ENCODE peak calls at places on chromosomes 4 and X, in nine cellular contexts. I is left ventricle myocardium inferior, K is progenitor cell of endocrine pancreas, S is colonic mucosa, C is ascending aorta, V is choroid plexus epithelial cell, B is fibroblast of mammary gland, F is Calu3, U is stomach. Q is an unnamed sample.

GRCh38 chr4:146132445-146132844 is 43.1 kb upstream of the LSM6 start:
- DNase-seq in I (no peak), K (no peak), S (no peak), C (no peak), V (no peak), B (peak), F (no peak), U (no peak), Q (no peak)

GRCh38 chrX:24767557-24767956 is 73.8 kb downstream of the POLA1 start:
- DNase-seq in I (no peak), K (no peak), S (no peak), C (no peak), V (no peak), B (peak), F (no peak), U (no peak), Q (no peak)

GRCh38 chrX:71616672-71617529 is 1.4 kb downstream of the CXCR3 start:
- DNase-seq in I (no peak), K (no peak), S (peak), C (no peak), V (no peak), B (no peak), F (no peak), U (no peak), Q (no peak)

GRCh38 chrX:109826954-109827708 is 94.1 kb upstream of the ACSL4 start:
- DNase-seq in I (no peak), K (no peak), S (no peak), C (no peak), V (peak), B (peak), F (no peak), U (no peak), Q (no peak)

GRCh38 chrX:119004920-119005524 is 30.6 kb downstream of the LONRF3 start:
- DNase-seq in I (peak), K (peak), S (peak), C (no peak), V (peak), B (peak), F (peak), U (peak), Q (peak)

GRCh38 chrX:69988955-69989394 is 60.8 kb downstream of the AWAT2 start:
- DNase-seq in I (peak), K (no peak), S (no peak), C (no peak), V (peak), B (peak), F (peak), U (peak), Q (no peak)

GRCh38 chr4:20464381-20464780 is 212.7 kb downstream of the SLIT2 start:
- DNase-seq in I (no peak), K (no peak), S (no peak), C (no peak), V (peak), B (peak), F (peak), U (no peak), Q (no peak)

GRCh38 chr4:39609454-39609911 is 29.2 kb downstream of the SMIM14 start:
- DNase-seq in I (no peak), K (no peak), S (no peak), C (no peak), V (no peak), B (no peak), F (no peak), U (no peak), Q (no peak)

GRCh38 chr4:73901031-73901430 is 31.8 kb downstream of the CXCL1 start:
- DNase-seq in I (no peak), K (no peak), S (no peak), C (no peak), V (no peak), B (peak), F (no peak), U (no peak), Q (no peak)

GRCh38 chrX:11789809-11790208 is 31.8 kb downstream of the MSL3 start:
- DNase-seq in I (no peak), K (no peak), S (no peak), C (no peak), V (no peak), B (no peak), F (no peak), U (no peak), Q (no peak)

GRCh38 chr4:106986486-106986885 is 49.6 kb downstream of the DKK2 start:
- DNase-seq in I (no peak), K (no peak), S (no peak), C (no peak), V (peak), B (peak), F (no peak), U (no peak), Q (no peak)

GRCh38 chr4:180669637-180670036 is 1573.6 kb upstream of the TENM3 start:
- DNase-seq in I (no peak), K (no peak), S (no peak), C (no peak), V (peak), B (no peak), F (no peak), U (no peak), Q (no peak)

GRCh38 chr4:2243682-2244380 is 1.9 kb upstream of the HAUS3 start:
- DNase-seq in I (peak), K (peak), S (peak), C (no peak), V (peak), B (peak), F (no peak), U (peak), Q (peak)

GRCh38 chr4:69089388-69089787 is 6.9 kb upstream of the UGT2B7 start:
- DNase-seq in I (no peak), K (no peak), S (no peak), C (no peak), V (no peak), B (no peak), F (no peak), U (no peak), Q (no peak)

GRCh38 chr4:110904435-110905050 is 281.7 kb upstream of the PITX2 start:
- DNase-seq in I (no peak), K (no peak), S (no peak), C (no peak), V (no peak), B (peak), F (no peak), U (no peak), Q (no peak)

GRCh38 chr4:150176559-150176958 is 98.3 kb downstream of the DCLK2 start:
- DNase-seq in I (peak), K (no peak), S (no peak), C (no peak), V (no peak), B (peak), F (no peak), U (no peak), Q (no peak)

GRCh38 chrX:37785569-37785968 is 5.7 kb downstream of the CYBB start:
- DNase-seq in I (no peak), K (no peak), S (no peak), C (no peak), V (no peak), B (peak), F (peak), U (no peak), Q (no peak)

GRCh38 chrX:56130013-56130412 is 102.1 kb upstream of the KLF8 start:
- DNase-seq in I (no peak), K (no peak), S (no peak), C (no peak), V (no peak), B (no peak), F (peak), U (no peak), Q (no peak)

GRCh38 chr4:183200453-183200852 is 101.4 kb downstream of the WWC2 start:
- DNase-seq in I (peak), K (no peak), S (peak), C (no peak), V (peak), B (peak), F (peak), U (peak), Q (no peak)

GRCh38 chr4:6208416-6208815 is 8.1 kb upstream of the JAKMIP1 start:
- DNase-seq in I (no peak), K (no peak), S (no peak), C (no peak), V (no peak), B (no peak), F (no peak), U (peak), Q (no peak)

GRCh38 chr4:1753692-1754311 is 32.5 kb downstream of the TACC3 start:
- DNase-seq in I (no peak), K (no peak), S (no peak), C (no peak), V (no peak), B (no peak), F (peak), U (peak), Q (no peak)

GRCh38 chr4:102625232-102625930 is 124.2 kb downstream of the NFKB1 start:
- DNase-seq in I (peak), K (no peak), S (no peak), C (no peak), V (peak), B (peak), F (peak), U (peak), Q (no peak)

GRCh38 chrX:39854772-39855747 is 242.7 kb downstream of the BCOR start:
- DNase-seq in I (no peak), K (no peak), S (no peak), C (no peak), V (no peak), B (no peak), F (no peak), U (no peak), Q (no peak)

GRCh38 chr4:161936625-161937133 is 227.1 kb downstream of the FSTL5 start:
- DNase-seq in I (no peak), K (no peak), S (no peak), C (no peak), V (peak), B (peak), F (no peak), U (no peak), Q (no peak)

GRCh38 chr4:52052475-52052780 is 1.3 kb downstream of the SPATA18 start:
- DNase-seq in I (no peak), K (no peak), S (no peak), C (no peak), V (peak), B (no peak), F (no peak), U (no peak), Q (no peak)

GRCh38 chrX:57933321-57933720 is 23.1 kb upstream of the ZXDA start:
- DNase-seq in I (no peak), K (no peak), S (no peak), C (no peak), V (no peak), B (no peak), F (no peak), U (no peak), Q (no peak)

GRCh38 chrX:57930051-57930450 is 19.8 kb upstream of the ZXDA start:
- DNase-seq in I (no peak), K (no peak), S (no peak), C (no peak), V (no peak), B (peak), F (no peak), U (no peak), Q (no peak)

GRCh38 chrX:57932266-57932665 is 22.0 kb upstream of the ZXDA start:
- DNase-seq in I (no peak), K (no peak), S (no peak), C (no peak), V (no peak), B (no peak), F (no peak), U (no peak), Q (no peak)

GRCh38 chrX:57925806-57926205 is 15.5 kb upstream of the ZXDA start:
- DNase-seq in I (no peak), K (no peak), S (no peak), C (no peak), V (no peak), B (no peak), F (no peak), U (no peak), Q (no peak)

DNA sequence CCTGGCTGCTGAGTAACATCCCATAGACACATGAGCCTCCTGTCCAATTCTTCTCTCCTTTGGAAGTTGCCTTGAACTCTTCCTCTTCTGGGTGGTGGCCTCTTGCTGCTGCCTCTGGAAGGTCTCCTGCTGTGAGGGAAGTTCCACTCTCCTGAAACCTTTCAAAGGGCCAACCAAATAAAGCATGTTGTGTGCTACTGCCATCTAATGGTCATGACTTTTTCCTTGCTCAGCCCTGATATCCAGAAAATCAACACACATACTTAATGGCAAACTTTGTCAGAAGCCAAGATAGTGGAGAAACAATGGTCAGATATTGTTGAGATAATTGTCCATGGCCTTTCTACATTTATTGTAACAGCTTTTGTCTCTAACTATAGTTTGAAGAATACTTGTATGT is 19.1 kb upstream of the ZXDA start:
- DNase-seq in I (no peak), K (no peak), S (no peak), C (no peak), V (peak), B (peak), F (no peak), U (no peak), Q (no peak)
- TF ChIP-seq CTCF in I (peak), K (peak), S (peak), C (peak), V (peak), B (peak), F (no peak), U (peak), Q (peak)

DNA sequence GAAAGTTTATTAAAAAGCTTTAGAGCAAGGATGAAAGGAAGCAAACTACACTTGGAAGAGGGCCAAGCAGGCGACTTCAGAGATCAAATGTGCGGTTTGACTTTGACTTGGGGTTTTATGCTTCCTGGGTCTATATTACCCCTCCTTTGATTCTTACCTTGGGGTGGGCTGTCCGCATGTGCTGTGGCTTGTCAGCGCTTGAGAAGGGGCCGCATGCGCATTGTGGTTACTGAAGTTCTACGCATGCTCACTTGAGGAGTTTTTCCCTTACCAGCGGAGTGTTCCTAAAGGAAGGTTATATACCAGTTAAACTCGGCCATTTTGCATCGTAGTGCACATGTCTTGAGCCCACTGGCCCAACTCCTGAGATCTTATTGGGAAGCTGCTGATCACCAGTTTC is 9.9 kb downstream of the ZNF157 start:
- DNase-seq in I (peak), K (no peak), S (peak), C (no peak), V (no peak), B (peak), F (no peak), U (peak), Q (no peak)
- TF ChIP-seq CTCF in I (no peak), K (no peak), S (no peak), C (no peak), V (no peak), B (no peak), F (no peak), U (no peak), Q (no peak)

GRCh38 chrX:152072236-152072635 is 66.1 kb downstream of the MAGEA10 start:
- DNase-seq in I (no peak), K (no peak), S (no peak), C (no peak), V (peak), B (peak), F (peak), U (no peak), Q (no peak)
- TF ChIP-seq CTCF in I (no peak), K (no peak), S (no peak), C (no peak), V (peak), B (no peak), F (no peak), U (no peak), Q (no peak)

DNA sequence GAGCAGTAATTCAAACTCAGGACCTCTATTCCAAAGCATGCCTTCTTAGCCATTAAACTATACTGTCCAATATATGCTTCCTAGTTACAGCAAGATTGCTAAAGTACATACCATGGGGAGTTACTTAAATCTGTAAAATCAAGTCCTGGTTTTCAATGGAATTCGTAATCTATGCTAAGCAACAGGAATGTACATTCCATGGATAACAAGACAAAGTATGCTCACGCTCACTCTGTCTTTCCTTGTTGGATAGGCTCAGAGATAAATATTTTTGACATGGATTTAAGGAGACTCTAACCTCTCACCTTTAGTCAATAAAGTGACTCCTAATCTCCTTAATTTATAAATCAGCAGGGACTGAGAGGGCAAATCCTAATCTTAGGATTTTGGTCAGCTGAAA is 47.3 kb upstream of the STK26 start:
- DNase-seq in I (no peak), K (no peak), S (no peak), C (no peak), V (peak), B (no peak), F (no peak), U (no peak), Q (no peak)
- TF ChIP-seq CTCF in I (no peak), K (no peak), S (no peak), C (no peak), V (no peak), B (no peak), F (no peak), U (no peak), Q (no peak)

DNA sequence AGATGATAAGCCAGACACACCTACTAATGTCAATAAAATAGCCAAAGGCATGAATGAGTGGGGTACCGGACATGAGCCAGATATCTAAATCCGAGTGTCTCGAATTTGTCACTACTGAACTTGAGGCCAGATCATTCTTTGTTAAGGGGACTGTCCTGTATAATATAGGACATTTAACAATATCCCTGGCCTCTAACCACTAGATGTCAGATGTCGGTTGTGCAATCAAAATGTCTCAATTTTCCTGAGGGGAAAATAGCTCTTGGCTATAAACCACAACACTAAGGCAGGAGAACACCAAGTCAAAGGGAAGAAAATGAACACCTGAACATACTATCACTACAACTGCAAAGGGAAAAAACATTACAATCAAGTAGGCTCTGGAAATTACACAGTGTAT is 154.5 kb downstream of the GPM6A start:
- DNase-seq in I (no peak), K (no peak), S (no peak), C (no peak), V (no peak), B (no peak), F (no peak), U (no peak), Q (no peak)
- TF ChIP-seq CTCF in I (no peak), K (no peak), S (no peak), C (no peak), V (no peak), B (no peak), F (no peak), U (no peak), Q (no peak)